ENCODE peak calls at places on chromosomes 6 and 20, in nine cellular contexts. A, L, T, J, Z, W, S, G and R are unnamed samples.

GRCh38 chr6:117559299-117559698 is 43.0 kb downstream of the GOPC start:
- DNase-seq in A (no peak), L (no peak), T (no peak), J (no peak), Z (no peak), W (no peak), S (no peak), G (peak), R (no peak)

GRCh38 chr6:158020272-158020711 is 38.6 kb downstream of the SYNJ2 start:
- DNase-seq in A (no peak), L (no peak), T (no peak), J (no peak), Z (no peak), W (no peak), S (no peak), G (no peak), R (no peak)

GRCh38 chr6:161228911-161229591 is 44.8 kb downstream of the AGPAT4 start:
- DNase-seq in A (peak), L (no peak), T (no peak), J (no peak), Z (peak), W (peak), S (no peak), G (no peak), R (no peak)

GRCh38 chr20:25485872-25486271 is 78.4 kb downstream of the GINS1 start:
- DNase-seq in A (no peak), L (no peak), T (no peak), J (no peak), Z (no peak), W (no peak), S (no peak), G (no peak), R (no peak)

GRCh38 chr20:45336530-45337366 is 11.5 kb downstream of the SDC4 start:
- DNase-seq in A (peak), L (no peak), T (no peak), J (no peak), Z (peak), W (peak), S (no peak), G (no peak), R (no peak)

GRCh38 chr6:100099189-100100074 is 105.4 kb upstream of the MCHR2 start:
- DNase-seq in A (no peak), L (no peak), T (no peak), J (no peak), Z (peak), W (peak), S (peak), G (peak), R (no peak)

GRCh38 chr20:38094373-38094775 is 60.8 kb downstream of the RPRD1B start:
- DNase-seq in A (no peak), L (peak), T (peak), J (no peak), Z (peak), W (peak), S (peak), G (no peak), R (peak)

GRCh38 chr6:143441680-143442359 is 8.7 kb downstream of the ADAT2 start:
- DNase-seq in A (peak), L (no peak), T (no peak), J (no peak), Z (no peak), W (no peak), S (no peak), G (no peak), R (no peak)

GRCh38 chr20:10489853-10490627 is 54.9 kb downstream of the SLX4IP start:
- DNase-seq in A (no peak), L (no peak), T (no peak), J (no peak), Z (no peak), W (no peak), S (no peak), G (no peak), R (no peak)

GRCh38 chr6:63910863-63911665 is 275.5 kb downstream of the PHF3 start:
- DNase-seq in A (no peak), L (no peak), T (no peak), J (no peak), Z (no peak), W (no peak), S (no peak), G (no peak), R (no peak)

GRCh38 chr20:3990741-3991140 is 24.6 kb downstream of the RNF24 start:
- DNase-seq in A (no peak), L (no peak), T (no peak), J (no peak), Z (no peak), W (no peak), S (no peak), G (no peak), R (peak)

GRCh38 chr6:126268087-126268486 is 71.8 kb upstream of the CENPW start:
- DNase-seq in A (no peak), L (no peak), T (no peak), J (no peak), Z (no peak), W (no peak), S (peak), G (no peak), R (no peak)

GRCh38 chr6:99739526-99739925 is 132.9 kb downstream of the PRDM13 start:
- DNase-seq in A (no peak), L (no peak), T (no peak), J (no peak), Z (no peak), W (no peak), S (no peak), G (no peak), R (no peak)

GRCh38 chr6:30844118-30844535 is 40.2 kb upstream of the DDR1 start:
- DNase-seq in A (no peak), L (no peak), T (no peak), J (no peak), Z (no peak), W (peak), S (no peak), G (no peak), R (no peak)

GRCh38 chr20:49685161-49685601 is 28.5 kb downstream of the B4GALT5 start:
- DNase-seq in A (no peak), L (no peak), T (no peak), J (no peak), Z (no peak), W (no peak), S (no peak), G (no peak), R (no peak)

GRCh38 chr20:41003143-41003932 is 25.3 kb upstream of the TOP1 start:
- DNase-seq in A (peak), L (peak), T (peak), J (peak), Z (peak), W (peak), S (peak), G (no peak), R (peak)

GRCh38 chr6:153436346-153436745 is 305.3 kb upstream of the RGS17 start:
- DNase-seq in A (no peak), L (no peak), T (no peak), J (no peak), Z (peak), W (no peak), S (no peak), G (no peak), R (no peak)

GRCh38 chr6:56220078-56220477 is 27.3 kb downstream of the COL21A1 start:
- DNase-seq in A (no peak), L (no peak), T (no peak), J (no peak), Z (peak), W (no peak), S (no peak), G (peak), R (no peak)

GRCh38 chr6:56091159-56091869 is 156.1 kb downstream of the COL21A1 start:
- DNase-seq in A (peak), L (no peak), T (no peak), J (no peak), Z (peak), W (peak), S (no peak), G (peak), R (no peak)

GRCh38 chr6:128275681-128276080 is 244.7 kb downstream of the PTPRK start:
- DNase-seq in A (no peak), L (no peak), T (no peak), J (no peak), Z (no peak), W (no peak), S (no peak), G (no peak), R (no peak)